ENCODE peak calls at places on chromosome 12, in five cellular contexts. S is lower lobe of right lung, P is tibial artery, N is SJSA1, U is GM23248. D is an unnamed sample.

GRCh38 chr12:12331244-12331771 is 18.7 kb downstream of the MANSC1 start:
- DNase-seq in S (no peak), P (no peak), N (no peak), U (no peak), D (no peak)

GRCh38 chr12:62123721-62124203 is 136.4 kb upstream of the USP15 start:
- DNase-seq in S (no peak), P (peak; percentile 28), N (no peak), U (peak; percentile 75), D (no peak)

GRCh38 chr12:10722905-10723866 is at the start of gene YBX3:
- DNase-seq in U (peak; percentile 89), S (peak; percentile 90), P (peak; percentile 93), N (peak; percentile 81), D (peak; percentile 96)

GRCh38 chr12:42145552-42146215 is 1.0 kb upstream of the GXYLT1 start:
- DNase-seq in N (no peak), U (no peak), P (no peak), S (no peak), D (no peak)

GRCh38 chr12:53560386-53560785 is 53.1 kb upstream of the NPFF start:
- DNase-seq in U (peak; percentile 83), N (no peak), P (no peak), S (no peak), D (peak; percentile 87)

GRCh38 chr12:22529281-22530060 is 14.9 kb downstream of the C2CD5 start:
- DNase-seq in S (no peak), N (no peak), P (no peak), U (peak; percentile 59), D (no peak)

GRCh38 chr12:53659011-53659551 is 16.8 kb downstream of the ATP5MC2 start:
- DNase-seq in S (no peak), U (peak; percentile 79), N (peak; percentile 66), P (peak; percentile 69), D (peak; percentile 87)

GRCh38 chr12:30138483-30138882 is 354.7 kb upstream of the TMTC1 start:
- DNase-seq in S (no peak), P (no peak), U (no peak), N (no peak), D (peak; percentile 21)

GRCh38 chr12:116319851-116320621 is 42.5 kb upstream of the MED13L start:
- DNase-seq in P (peak; percentile 86), N (peak; percentile 47), S (no peak), U (peak; percentile 97), D (peak; percentile 88)

GRCh38 chr12:124508323-124509096 is 58.9 kb downstream of the NCOR2 start:
- DNase-seq in U (peak; percentile 30), N (no peak), P (no peak), S (no peak), D (no peak)

GRCh38 chr12:51851408-51852097 is 3.0 kb upstream of the FIGNL2 start:
- DNase-seq in U (no peak), S (no peak), P (peak; percentile 39), N (no peak), D (peak; percentile 86)

GRCh38 chr12:3313655-3314305 is 177.2 kb upstream of the PRMT8 start:
- DNase-seq in P (no peak), N (no peak), U (peak; percentile 59), S (no peak), D (peak; percentile 93)

GRCh38 chr12:15584366-15585041 is 204.7 kb downstream of the EPS8 start:
- DNase-seq in U (peak; percentile 77), S (no peak), N (no peak), P (no peak), D (no peak)

GRCh38 chr12:9792961-9793617 is 32.4 kb upstream of the CD69 start:
- DNase-seq in P (no peak), U (peak; percentile 46), S (no peak), N (no peak), D (no peak)

GRCh38 chr12:43151406-43152080 is 400.5 kb downstream of the ADAMTS20 start:
- DNase-seq in N (no peak), P (no peak), U (peak; percentile 82), S (no peak), D (no peak)

GRCh38 chr12:56257071-56257470 is 1.1 kb downstream of the ANKRD52 start:
- DNase-seq in S (no peak), U (peak; percentile 31), N (no peak), P (no peak), D (peak; percentile 76)

GRCh38 chr12:56255671-56256070 is 2.5 kb downstream of the ANKRD52 start:
- DNase-seq in N (no peak), U (no peak), P (no peak), S (no peak), D (peak; percentile 50)

GRCh38 chr12:56256326-56256960 is 1.7 kb downstream of the ANKRD52 start:
- DNase-seq in N (peak; percentile 65), P (no peak), U (peak; percentile 82), S (no peak), D (peak; percentile 95)

GRCh38 chr12:56248711-56249110 is 9.5 kb downstream of the ANKRD52 start:
- DNase-seq in P (no peak), N (no peak), U (no peak), S (no peak), D (peak; percentile 41)

GRCh38 chr12:56252649-56253048 is 5.5 kb downstream of the ANKRD52 start:
- DNase-seq in U (no peak), S (no peak), N (no peak), P (no peak), D (peak; percentile 50)
- H3K27ac ChIP-seq in U (no peak overlapping the region), S (no peak overlapping the region), N (no peak overlapping the region), P (no peak overlapping the region), D (no peak overlapping the region)

GRCh38 chr12:88935856-88936255 is 355.6 kb upstream of the KITLG start:
- DNase-seq in P (no peak), N (no peak), U (no peak), S (no peak), D (no peak)

GRCh38 chr12:88931598-88931997 is 351.3 kb upstream of the KITLG start:
- DNase-seq in U (no peak), S (no peak), N (no peak), P (no peak), D (no peak)

GRCh38 chr12:88934163-88934747 is 354.0 kb upstream of the KITLG start:
- DNase-seq in U (peak; percentile 78), P (no peak), N (no peak), S (no peak), D (no peak)

DNA sequence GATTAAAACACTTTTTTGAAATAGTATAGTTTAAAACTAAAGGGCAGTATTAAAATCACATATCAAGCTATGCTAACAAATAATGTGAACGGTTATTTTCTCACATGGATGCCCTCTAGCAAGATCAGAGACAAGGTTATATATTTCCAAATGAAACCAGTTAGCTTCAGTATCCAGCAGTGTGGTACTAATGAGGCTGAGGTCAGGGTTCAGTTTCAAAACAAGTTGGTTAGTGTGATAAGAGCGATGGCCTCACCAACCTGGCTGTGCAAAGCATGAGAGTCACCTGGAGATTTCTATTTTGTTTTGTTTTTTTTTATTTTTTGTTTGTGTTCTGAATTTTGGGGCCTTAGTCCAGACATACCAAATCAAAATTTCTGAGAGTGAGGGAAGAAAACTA is 352.2 kb upstream of the KITLG start:
- DNase-seq in P (no peak), S (no peak), U (no peak), N (no peak), D (no peak)
- H3K27ac ChIP-seq in P (no peak overlapping the region), S (no peak overlapping the region), U (no peak overlapping the region), N (no peak overlapping the region), D (no peak overlapping the region)

GRCh38 chr12:46609281-46609623 is 216.5 kb downstream of the SLC38A4 start:
- DNase-seq in S (no peak), P (no peak), N (no peak), U (no peak), D (peak; percentile 35)

GRCh38 chr12:46610754-46611153 is 215.0 kb downstream of the SLC38A4 start:
- DNase-seq in N (no peak), S (no peak), U (no peak), P (no peak), D (no peak)

GRCh38 chr12:46609671-46610070 is 216.1 kb downstream of the SLC38A4 start:
- DNase-seq in N (no peak), P (no peak), U (no peak), S (no peak), D (no peak)

GRCh38 chr12:46604684-46605083 is 221.1 kb downstream of the SLC38A4 start:
- DNase-seq in U (no peak), S (no peak), P (no peak), N (no peak), D (no peak)

GRCh38 chr12:46608431-46609280 is 217.1 kb downstream of the SLC38A4 start:
- DNase-seq in U (peak; percentile 81), S (no peak), N (no peak), P (no peak), D (peak; percentile 65)
- H3K27ac ChIP-seq in U (peak overlapping the region; percentile 78), S (no peak overlapping the region), N (no peak overlapping the region), P (peak overlapping the region; percentile 61), D (peak overlapping the region; percentile 63)

DNA sequence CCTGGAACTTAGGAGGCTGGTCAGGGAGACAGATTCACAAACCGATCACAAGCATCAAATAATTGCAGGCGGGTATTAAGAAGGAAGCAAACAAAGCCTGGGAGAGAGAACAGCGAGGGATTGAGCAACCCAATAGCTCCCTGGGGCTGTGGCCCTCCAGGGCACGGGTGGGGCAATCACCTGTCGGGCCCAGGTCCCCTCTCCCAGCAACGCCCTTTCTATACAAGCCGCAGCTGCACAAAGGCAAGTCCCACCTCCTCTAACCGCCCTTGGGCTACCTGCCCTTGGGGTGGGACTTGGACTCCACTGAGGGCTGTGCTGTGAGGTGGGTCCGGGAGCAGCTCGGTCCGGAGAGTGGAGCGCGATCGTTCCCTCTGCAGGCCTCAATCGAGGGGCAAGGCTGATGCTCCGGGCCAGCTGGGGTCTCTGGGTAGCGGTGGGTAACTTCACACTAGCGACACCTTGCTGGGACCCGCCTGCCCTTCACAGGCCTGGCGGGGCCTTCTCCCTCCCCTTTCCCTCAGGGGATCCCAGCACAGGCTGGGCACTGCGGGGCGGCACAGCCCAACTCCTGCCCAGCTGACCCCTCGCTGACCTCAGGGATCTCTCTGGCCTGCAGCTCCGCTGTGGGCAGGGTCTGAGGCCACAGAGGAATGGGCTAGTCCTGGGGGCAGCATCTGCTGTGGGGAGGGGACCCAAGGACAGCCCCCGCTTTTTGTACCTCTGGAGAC is 8.0 kb downstream of the PHB2 start:
- DNase-seq in S (peak; percentile 87), N (no peak), P (no peak), U (no peak), D (no peak)
- H3K27ac ChIP-seq in S (peak overlapping the region; percentile 90), N (peak overlapping the region; percentile 92), P (peak overlapping the region; percentile 50), U (peak overlapping the region; percentile 86), D (peak overlapping the region; percentile 93)

D was measured in osteoblast.